ENCODE peak calls at places on chromosomes 3 and 15, in four cellular contexts. M is activated T-helper 9 cell treated with anti-CD3 and anti-CD28 coated beads, Interleukin-2, amount 50 U/mL, for 16 hours; A is MM.1S; W is progenitor cell of endocrine pancreas. Q is an unnamed sample.

GRCh38 chr3:181880339-181880738 is 168.6 kb downstream of the SOX2 start:
- DNase-seq in W (no peak), A (no peak), M (no peak), Q (no peak)

GRCh38 chr15:96276438-96277210 is 53.9 kb upstream of the NR2F2 start:
- DNase-seq in W (no peak), A (no peak), M (no peak), Q (no peak)

GRCh38 chr3:191324936-191325335 is 4.3 kb upstream of the CCDC50 start:
- DNase-seq in W (no peak), M (no peak), A (no peak), Q (no peak)

GRCh38 chr3:108073712-108074431 is 17.0 kb downstream of the CD47 start:
- DNase-seq in W (no peak), M (no peak), A (no peak), Q (no peak)

GRCh38 chr3:11328196-11328945 is 56.2 kb downstream of the ATG7 start:
- DNase-seq in M (no peak), A (no peak), W (no peak), Q (no peak)

GRCh38 chr15:59993950-59994401 is 10.1 kb upstream of the FOXB1 start:
- DNase-seq in A (no peak), M (no peak), W (peak), Q (no peak)

GRCh38 chr3:195270350-195271115 is 426 bp downstream of the XXYLT1 start:
- DNase-seq in W (peak), M (no peak), A (peak), Q (no peak)

GRCh38 chr15:33581032-33581431 is 270.3 kb downstream of the RYR3 start:
- DNase-seq in A (no peak), M (no peak), W (no peak), Q (no peak)

GRCh38 chr3:86961297-86961696 is 29.7 kb downstream of the VGLL3 start:
- DNase-seq in M (no peak), W (no peak), A (no peak), Q (no peak)

GRCh38 chr15:76201536-76202255 is 109.6 kb downstream of the ETFA start:
- DNase-seq in A (no peak), M (no peak), W (no peak), Q (no peak)

GRCh38 chr15:41080144-41080543 is 35.9 kb downstream of the INO80 start:
- DNase-seq in W (no peak), A (no peak), M (no peak), Q (no peak)

GRCh38 chr3:173681188-173681587 is 283.6 kb downstream of the NLGN1 start:
- DNase-seq in A (no peak), W (no peak), M (no peak), Q (no peak)

GRCh38 chr3:38978729-38979128 is 73.0 kb downstream of the SCN11A start:
- DNase-seq in M (no peak), W (no peak), A (no peak), Q (no peak)

GRCh38 chr3:177427096-177427495 is 229.8 kb upstream of the TBL1XR1 start:
- DNase-seq in A (peak), M (peak), W (no peak), Q (no peak)

GRCh38 chr15:29101491-29101890 is 168.1 kb downstream of the NSMCE3 start:
- DNase-seq in A (no peak), W (no peak), M (no peak), Q (no peak)

GRCh38 chr3:10945683-10946287 is 46.8 kb upstream of the SLC6A1 start:
- DNase-seq in W (peak), M (peak), A (peak), Q (no peak)

GRCh38 chr3:42498034-42498433 is 4.4 kb upstream of the VIPR1 start:
- DNase-seq in A (no peak), M (no peak), W (peak), Q (peak)

GRCh38 chr3:128319741-128320141 is 146.9 kb downstream of the DNAJB8 start:
- DNase-seq in M (no peak), W (no peak), A (no peak), Q (no peak)

GRCh38 chr15:64851503-64851840 is 9.8 kb downstream of the PLEKHO2 start:
- DNase-seq in A (no peak), M (no peak), W (no peak), Q (no peak)

GRCh38 chr3:127209840-127210653 is 17.1 kb downstream of the PRR23E start:
- DNase-seq in W (no peak), M (no peak), A (no peak), Q (no peak)

GRCh38 chr3:128735287-128735686 is 9.3 kb downstream of the RAB7A start:
- DNase-seq in A (no peak), W (no peak), M (no peak), Q (no peak)

GRCh38 chr3:177875786-177876476 is 660.3 kb upstream of the KCNMB2 start:
- DNase-seq in W (no peak), A (no peak), M (no peak), Q (no peak)

GRCh38 chr15:78064544-78064943 is 13.0 kb downstream of the TBC1D2B start:
- DNase-seq in W (no peak), M (no peak), A (no peak), Q (no peak)

GRCh38 chr3:192570757-192571156 is 156.6 kb downstream of the FGF12 start:
- DNase-seq in M (no peak), A (no peak), W (no peak), Q (no peak)

GRCh38 chr3:50665603-50666115 is 9.1 kb upstream of the DOCK3 start:
- DNase-seq in M (no peak), A (no peak), W (no peak), Q (no peak)

GRCh38 chr15:71448688-71449114 is 333.4 kb downstream of the THSD4 start:
- DNase-seq in W (peak), M (no peak), A (peak), Q (peak)

GRCh38 chr15:70605606-70606410 is 157.6 kb downstream of the UACA start:
- DNase-seq in A (no peak), W (no peak), M (no peak), Q (no peak)

GRCh38 chr3:167886690-167887089 is 151.2 kb downstream of the SERPINI1 start:
- DNase-seq in A (no peak), W (no peak), M (no peak), Q (no peak)

GRCh38 chr3:37779289-37780152 is 82.2 kb upstream of the CTDSPL start:
- DNase-seq in A (peak), M (no peak), W (peak), Q (no peak)

GRCh38 chr15:89714775-89715174 is 24.2 kb downstream of the WDR93 start:
- DNase-seq in M (no peak), W (no peak), A (no peak), Q (no peak)

GRCh38 chr3:79314962-79315361 is 452.8 kb downstream of the ROBO1 start:
- DNase-seq in A (no peak), M (no peak), W (no peak), Q (no peak)

GRCh38 chr15:89101302-89102191 is 13.3 kb downstream of the ABHD2 start:
- DNase-seq in A (no peak), M (no peak), W (no peak), Q (peak)

GRCh38 chr3:181417748-181418147 is 294.0 kb upstream of the SOX2 start:
- DNase-seq in A (no peak), W (no peak), M (no peak), Q (no peak)

GRCh38 chr3:38221005-38221404 is 44.6 kb upstream of the SLC22A13 start:
- DNase-seq in A (no peak), W (no peak), M (no peak), Q (no peak)

GRCh38 chr3:165162883-165163282 is 33.3 kb downstream of the SLITRK3 start:
- DNase-seq in W (no peak), M (no peak), A (no peak), Q (no peak)

GRCh38 chr3:115087512-115087911 is 59.6 kb downstream of the ZBTB20 start:
- DNase-seq in W (no peak), A (no peak), M (no peak), Q (no peak)

Q was measured in ascending aorta.